ENCODE peak calls at places on chromosomes 7 and 10, in eight cellular contexts. R is amniotic epithelial cell; M is uterus; F is activated naive CD4-positive, alpha-beta T cell treated with anti-CD3 and anti-CD28 coated beads, Interleukin-2, amount 10 ng/mL, durations not matched to agents 7 days and 5 days; B is pancreas; X is activated gamma-delta T cell treated with Interleukin-2 at 50 U/mL for 16 hours; C is aorta; I is NCI-H1417 treated with DMSO at 0.1 percent for 48 hours. T is an unnamed sample.

GRCh38 chr7:81013036-81013435 is 94.2 kb upstream of the SEMA3C start:
- DNase-seq in R (peak; percentile 91), M (no peak), F (no peak), B (no peak), X (no peak), C (no peak), I (no peak), T (no peak)

GRCh38 chr7:50470250-50471163 is 20.4 kb upstream of the FIGNL1 start:
- DNase-seq in R (peak; percentile 13), M (no peak), F (no peak), B (no peak), X (no peak), C (no peak), I (no peak), T (no peak)

GRCh38 chr7:51369746-51370145 is 53.1 kb upstream of the COBL start:
- DNase-seq in R (no peak), M (no peak), F (no peak), B (no peak), X (no peak), C (no peak), I (no peak), T (no peak)

GRCh38 chr10:33534455-33534854 is 200.0 kb upstream of the NRP1 start:
- DNase-seq in R (no peak), M (no peak), F (no peak), B (no peak), X (no peak), C (no peak), I (no peak), T (no peak)

GRCh38 chr10:60042262-60042661 is 135.9 kb upstream of the CCDC6 start:
- DNase-seq in R (no peak), M (no peak), F (no peak), B (no peak), X (no peak), C (no peak), I (peak; percentile 17), T (no peak)

GRCh38 chr10:126017961-126018560 is 121.7 kb downstream of the FANK1 start:
- DNase-seq in R (peak; percentile 94), M (no peak), F (no peak), B (no peak), X (no peak), C (no peak), I (no peak), T (no peak)

GRCh38 chr7:47185839-47186238 is 396.1 kb downstream of the TNS3 start:
- DNase-seq in R (no peak), M (no peak), F (no peak), B (no peak), X (no peak), C (no peak), I (no peak), T (no peak)

GRCh38 chr7:76086070-76086469 is 38.2 kb downstream of the MDH2 start:
- DNase-seq in R (peak; percentile 45), M (no peak), F (no peak), B (no peak), X (no peak), C (no peak), I (no peak), T (no peak)

GRCh38 chr7:27367179-27367929 is 124.8 kb downstream of the EVX1 start:
- DNase-seq in R (no peak), M (no peak), F (no peak), B (no peak), X (no peak), C (no peak), I (no peak), T (no peak)

GRCh38 chr10:42637648-42638052 is 720 bp downstream of the ZNF33B start:
- DNase-seq in R (no peak), M (peak; percentile 12), F (peak; percentile 30), B (no peak), X (no peak), C (no peak), I (no peak), T (no peak)

GRCh38 chr10:12348870-12349627 is at the start of gene CAMK1D:
- DNase-seq in R (peak; percentile 39), M (peak; percentile 77), F (peak; percentile 93), B (peak; percentile 88), X (peak; percentile 89), C (peak; percentile 95), I (peak; percentile 11), T (peak; percentile 75)

GRCh38 chr10:51617576-51618298 is 81.7 kb downstream of the CSTF2T start:
- DNase-seq in R (no peak), M (no peak), F (no peak), B (no peak), X (no peak), C (no peak), I (no peak), T (no peak)

GRCh38 chr10:78654047-78654590 is 414.6 kb upstream of the ZMIZ1 start:
- DNase-seq in R (no peak), M (no peak), F (no peak), B (no peak), X (no peak), C (no peak), I (no peak), T (no peak)

GRCh38 chr10:74084955-74085354 is 65.7 kb downstream of the AP3M1 start:
- DNase-seq in R (no peak), M (no peak), F (no peak), B (no peak), X (no peak), C (no peak), I (no peak), T (no peak)

GRCh38 chr7:130955560-130955919 is 221.5 kb upstream of the KLF14 start:
- DNase-seq in R (no peak), M (no peak), F (no peak), B (no peak), X (no peak), C (no peak), I (no peak), T (no peak)

GRCh38 chr7:136086712-136087111 is 109.6 kb upstream of the MTPN start:
- DNase-seq in R (peak; percentile 93), M (peak; percentile 75), F (no peak), B (peak; percentile 73), X (no peak), C (no peak), I (no peak), T (no peak)

GRCh38 chr10:97543025-97543546 is 29.5 kb upstream of the ANKRD2 start:
- DNase-seq in R (peak; percentile 97), M (peak; percentile 94), F (peak; percentile 36), B (peak; percentile 23), X (no peak), C (peak; percentile 92), I (no peak), T (peak; percentile 95)

GRCh38 chr7:51175316-51175991 is 141.2 kb downstream of the COBL start:
- DNase-seq in R (no peak), M (no peak), F (no peak), B (no peak), X (no peak), C (no peak), I (no peak), T (no peak)

GRCh38 chr10:110378019-110378418 is 73.3 kb upstream of the SMNDC1 start:
- DNase-seq in R (no peak), M (no peak), F (no peak), B (no peak), X (no peak), C (peak; percentile 9), I (no peak), T (no peak)

GRCh38 chr10:34918060-34918840 is 103.2 kb upstream of the PARD3 start:
- DNase-seq in R (no peak), M (no peak), F (no peak), B (no peak), X (no peak), C (no peak), I (no peak), T (no peak)

GRCh38 chr10:47225928-47226645 is 73.9 kb upstream of the GDF10 start:
- DNase-seq in R (no peak), M (no peak), F (no peak), B (no peak), X (no peak), C (no peak), I (no peak), T (no peak)

GRCh38 chr7:92765725-92766124 is 70.6 kb downstream of the CDK6 start:
- DNase-seq in R (peak; percentile 87), M (no peak), F (no peak), B (no peak), X (no peak), C (no peak), I (no peak), T (no peak)

GRCh38 chr7:128425851-128426250 is 16.1 kb upstream of the IMPDH1 start:
- DNase-seq in R (peak; percentile 44), M (peak; percentile 70), F (peak; percentile 87), B (peak; percentile 23), X (peak; percentile 68), C (peak; percentile 87), I (no peak), T (peak; percentile 66)

GRCh38 chr7:64883113-64883905 is 19.8 kb upstream of the ZNF273 start:
- DNase-seq in R (no peak), M (no peak), F (no peak), B (no peak), X (no peak), C (no peak), I (no peak), T (no peak)

GRCh38 chr7:1767524-1767923 is 97.4 kb downstream of the ELFN1 start:
- DNase-seq in R (no peak), M (no peak), F (no peak), B (no peak), X (no peak), C (peak; percentile 38), I (no peak), T (no peak)

GRCh38 chr7:19747740-19748339 is 25.6 kb downstream of the TMEM196 start:
- DNase-seq in R (peak; percentile 9), M (no peak), F (no peak), B (no peak), X (no peak), C (no peak), I (peak; percentile 29), T (no peak)

GRCh38 chr7:112023786-112024185 is 182.4 kb downstream of the DOCK4 start:
- DNase-seq in R (no peak), M (no peak), F (no peak), B (no peak), X (no peak), C (no peak), I (no peak), T (no peak)

GRCh38 chr10:103281753-103282152 is 4.8 kb downstream of the INA start:
- DNase-seq in R (peak; percentile 10), M (no peak), F (no peak), B (no peak), X (no peak), C (no peak), I (no peak), T (no peak)

GRCh38 chr7:149748223-149748874 is 25.0 kb downstream of the ZNF467 start:
- DNase-seq in R (peak; percentile 18), M (no peak), F (no peak), B (no peak), X (no peak), C (no peak), I (no peak), T (no peak)

GRCh38 chr10:12412671-12413368 is 63.5 kb downstream of the CAMK1D start:
- DNase-seq in R (no peak), M (no peak), F (peak; percentile 49), B (no peak), X (no peak), C (peak; percentile 31), I (no peak), T (no peak)

GRCh38 chr10:23037561-23037960 is 57.8 kb upstream of the MSRB2 start:
- DNase-seq in R (no peak), M (no peak), F (no peak), B (no peak), X (no peak), C (no peak), I (no peak), T (no peak)

GRCh38 chr10:49253340-49253739 is 45.6 kb upstream of the C10orf71 start:
- DNase-seq in R (no peak), M (no peak), F (no peak), B (no peak), X (no peak), C (no peak), I (no peak), T (no peak)

GRCh38 chr7:151742713-151743480 is 134.0 kb downstream of the PRKAG2 start:
- DNase-seq in R (no peak), M (no peak), F (no peak), B (no peak), X (no peak), C (no peak), I (no peak), T (peak; percentile 78)

GRCh38 chr7:36583318-36583717 is 141.0 kb downstream of the AOAH start:
- DNase-seq in R (peak; percentile 67), M (no peak), F (no peak), B (no peak), X (no peak), C (no peak), I (no peak), T (no peak)

T was measured in CD14-positive monocyte.